ENCODE peak calls at places on chromosomes 4 and X, in six cellular contexts. One of them, this sample, is unnamed.

GRCh38 chr4:88027611-88028608 is 20.5 kb downstream of the PKD2 start:
- DNase-seq in neural progenitor cell: no peak
- DNase-seq in GM12878: no peak
- DNase-seq in sigmoid colon: no peak
- DNase-seq in cardiac muscle cell: no peak
- DNase-seq in suprapubic skin: no peak
- DNase-seq in this sample: no peak

GRCh38 chr4:24831637-24832036 is 36.3 kb downstream of the SOD3 start:
- DNase-seq in sigmoid colon: no peak
- DNase-seq in neural progenitor cell: no peak
- DNase-seq in GM12878: no peak
- DNase-seq in cardiac muscle cell: no peak
- DNase-seq in suprapubic skin: no peak
- DNase-seq in this sample: no peak

GRCh38 chr4:159673221-159673620 is 570.3 kb downstream of the RAPGEF2 start:
- DNase-seq in GM12878: no peak
- DNase-seq in suprapubic skin: no peak
- DNase-seq in sigmoid colon: no peak
- DNase-seq in neural progenitor cell: no peak
- DNase-seq in cardiac muscle cell: no peak
- DNase-seq in this sample: no peak

GRCh38 chr4:16029329-16029728 is 54.5 kb downstream of the PROM1 start:
- DNase-seq in cardiac muscle cell: peak; percentile 49
- DNase-seq in neural progenitor cell: no peak
- DNase-seq in sigmoid colon: no peak
- DNase-seq in GM12878: no peak
- DNase-seq in suprapubic skin: no peak
- DNase-seq in this sample: no peak

GRCh38 chrX:102711872-102712215 is 404 bp upstream of the GPRASP2 start:
- DNase-seq in cardiac muscle cell: peak; percentile 3
- DNase-seq in suprapubic skin: no peak
- DNase-seq in neural progenitor cell: no peak
- DNase-seq in sigmoid colon: no peak
- DNase-seq in GM12878: no peak
- DNase-seq in this sample: no peak

GRCh38 chr4:133464311-133464710 is 315.2 kb downstream of the PCDH10 start:
- DNase-seq in neural progenitor cell: no peak
- DNase-seq in suprapubic skin: no peak
- DNase-seq in cardiac muscle cell: no peak
- DNase-seq in sigmoid colon: no peak
- DNase-seq in GM12878: no peak
- DNase-seq in this sample: no peak

GRCh38 chr4:4922441-4922840 is 63.0 kb downstream of the MSX1 start:
- DNase-seq in GM12878: no peak
- DNase-seq in cardiac muscle cell: no peak
- DNase-seq in suprapubic skin: no peak
- DNase-seq in neural progenitor cell: no peak
- DNase-seq in sigmoid colon: no peak
- DNase-seq in this sample: no peak

GRCh38 chr4:29711226-29711625 is 1008.9 kb upstream of the PCDH7 start:
- DNase-seq in neural progenitor cell: no peak
- DNase-seq in sigmoid colon: no peak
- DNase-seq in suprapubic skin: no peak
- DNase-seq in GM12878: no peak
- DNase-seq in cardiac muscle cell: no peak
- DNase-seq in this sample: no peak

GRCh38 chrX:154712781-154713391 is 38.0 kb downstream of the GAB3 start:
- DNase-seq in cardiac muscle cell: no peak
- DNase-seq in GM12878: peak; percentile 68
- DNase-seq in neural progenitor cell: no peak
- DNase-seq in suprapubic skin: no peak
- DNase-seq in sigmoid colon: no peak
- DNase-seq in this sample: no peak

GRCh38 chr4:184825394-184826314 is at the start of gene ACSL1:
- DNase-seq in neural progenitor cell: peak; percentile 93
- DNase-seq in suprapubic skin: peak; percentile 85
- DNase-seq in cardiac muscle cell: peak; percentile 92
- DNase-seq in GM12878: no peak
- DNase-seq in sigmoid colon: peak; percentile 90
- DNase-seq in this sample: peak; percentile 72

GRCh38 chr4:55768291-55768690 is 51.3 kb upstream of the EXOC1L start:
- DNase-seq in GM12878: no peak
- DNase-seq in sigmoid colon: no peak
- DNase-seq in suprapubic skin: no peak
- DNase-seq in cardiac muscle cell: no peak
- DNase-seq in neural progenitor cell: peak; percentile 70
- DNase-seq in this sample: no peak

GRCh38 chr4:166422475-166422874 is 549.4 kb downstream of the TLL1 start:
- DNase-seq in suprapubic skin: no peak
- DNase-seq in neural progenitor cell: no peak
- DNase-seq in sigmoid colon: no peak
- DNase-seq in GM12878: no peak
- DNase-seq in cardiac muscle cell: no peak
- DNase-seq in this sample: no peak
- H3K27ac ChIP-seq in suprapubic skin: no peak overlapping the region
- H3K27ac ChIP-seq in neural progenitor cell: no peak overlapping the region
- H3K27ac ChIP-seq in sigmoid colon: no peak overlapping the region
- H3K27ac ChIP-seq in GM12878: no peak overlapping the region
- H3K27ac ChIP-seq in cardiac muscle cell: no peak overlapping the region
- H3K27ac ChIP-seq in this sample: no peak overlapping the region

DNA sequence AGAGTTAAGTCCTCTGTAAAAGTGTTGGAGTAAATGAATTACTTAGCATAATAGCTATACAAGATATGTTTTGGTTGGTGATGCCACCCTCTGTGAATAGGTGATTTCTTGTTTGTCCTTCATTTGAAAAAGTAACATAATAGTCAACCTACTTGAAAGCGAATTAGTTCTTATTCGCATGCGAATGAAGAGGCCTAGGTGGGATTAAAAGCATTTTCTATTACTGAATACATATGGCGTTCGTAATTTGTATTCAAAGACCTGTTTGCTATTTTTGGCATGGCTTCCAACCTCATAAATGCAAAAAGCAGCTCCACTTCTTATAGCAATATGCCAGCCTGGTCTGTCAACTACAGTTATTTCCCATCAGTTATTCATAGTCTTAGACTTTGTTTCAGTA is 261.2 kb downstream of the TENM3 start:
- DNase-seq in GM12878: no peak
- DNase-seq in neural progenitor cell: no peak
- DNase-seq in cardiac muscle cell: no peak
- DNase-seq in sigmoid colon: no peak
- DNase-seq in suprapubic skin: no peak
- DNase-seq in this sample: no peak
- H3K4me1 ChIP-seq in GM12878: no peaks in the 10 kb centered on the region
- H3K4me1 ChIP-seq in neural progenitor cell: peaks cover 48% of the 10 kb centered on the region
- H3K4me1 ChIP-seq in cardiac muscle cell: no peaks in the 10 kb centered on the region
- H3K4me1 ChIP-seq in sigmoid colon: no peaks in the 10 kb centered on the region
- H3K4me1 ChIP-seq in suprapubic skin: no peaks in the 10 kb centered on the region
- H3K4me1 ChIP-seq in this sample: no peaks in the 10 kb centered on the region

GRCh38 chrX:40174594-40175415 is 77.0 kb upstream of the BCOR start:
- DNase-seq in neural progenitor cell: peak; percentile 78
- DNase-seq in GM12878: no peak
- DNase-seq in suprapubic skin: peak; percentile 70
- DNase-seq in sigmoid colon: peak; percentile 78
- DNase-seq in cardiac muscle cell: peak; percentile 82
- DNase-seq in this sample: no peak
- TF ChIP-seq CTCF in neural progenitor cell: peak; percentile 25
- TF ChIP-seq CTCF in GM12878: no peak
- TF ChIP-seq CTCF in suprapubic skin: no peak
- TF ChIP-seq CTCF in sigmoid colon: no peak
- TF ChIP-seq CTCF in cardiac muscle cell: no peak
- TF ChIP-seq CTCF in this sample: no peak

DNA sequence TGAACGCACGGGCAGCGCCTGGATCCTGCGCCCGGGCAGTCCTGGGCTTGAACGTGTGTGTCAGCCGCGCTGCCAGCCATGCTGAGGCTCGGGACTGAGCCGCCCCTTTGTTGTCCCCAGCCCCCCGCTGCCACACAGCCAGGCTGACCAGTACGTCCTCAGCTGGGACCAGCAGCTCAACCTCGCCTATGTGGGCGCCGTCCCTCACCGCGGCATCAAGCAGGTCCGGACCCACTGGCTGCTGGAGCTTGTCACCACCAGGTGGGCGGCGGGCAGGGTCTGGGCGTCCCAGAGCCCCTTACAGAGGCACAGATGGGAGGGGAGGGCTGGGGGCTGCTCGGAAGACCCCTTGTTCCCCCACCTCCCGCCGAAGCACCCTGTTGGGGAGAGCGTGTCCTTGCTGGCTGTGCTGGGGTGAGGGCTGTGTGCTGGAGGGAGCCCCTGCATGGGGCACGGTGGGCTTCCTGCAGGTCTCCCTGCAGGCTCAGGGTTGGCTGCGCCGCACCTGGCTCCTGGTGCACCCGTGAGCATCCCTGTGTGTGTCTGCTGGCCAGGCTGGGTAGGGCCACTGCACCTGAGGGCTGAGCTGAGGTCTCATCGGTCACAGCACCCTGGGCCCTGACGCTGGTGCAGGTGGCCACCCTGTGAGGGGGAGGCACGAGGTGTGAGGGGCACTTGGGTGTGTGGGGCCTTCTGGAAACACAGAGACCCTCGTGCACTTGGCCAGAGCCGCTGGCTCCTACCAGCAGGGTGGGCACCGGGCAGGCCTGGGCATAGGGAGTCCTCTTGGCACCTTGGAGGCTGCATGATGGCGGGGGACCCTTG is 1.1 kb downstream of the IDUA start:
- DNase-seq in sigmoid colon: no peak
- DNase-seq in cardiac muscle cell: no peak
- DNase-seq in suprapubic skin: no peak
- DNase-seq in GM12878: no peak
- DNase-seq in neural progenitor cell: no peak
- DNase-seq in this sample: no peak
- H3K27ac ChIP-seq in sigmoid colon: peak overlapping the region; percentile 63
- H3K27ac ChIP-seq in cardiac muscle cell: no peak overlapping the region
- H3K27ac ChIP-seq in suprapubic skin: no peak overlapping the region
- H3K27ac ChIP-seq in GM12878: no peak overlapping the region
- H3K27ac ChIP-seq in neural progenitor cell: no peak overlapping the region
- H3K27ac ChIP-seq in this sample: peak overlapping the region; percentile 60

DNA sequence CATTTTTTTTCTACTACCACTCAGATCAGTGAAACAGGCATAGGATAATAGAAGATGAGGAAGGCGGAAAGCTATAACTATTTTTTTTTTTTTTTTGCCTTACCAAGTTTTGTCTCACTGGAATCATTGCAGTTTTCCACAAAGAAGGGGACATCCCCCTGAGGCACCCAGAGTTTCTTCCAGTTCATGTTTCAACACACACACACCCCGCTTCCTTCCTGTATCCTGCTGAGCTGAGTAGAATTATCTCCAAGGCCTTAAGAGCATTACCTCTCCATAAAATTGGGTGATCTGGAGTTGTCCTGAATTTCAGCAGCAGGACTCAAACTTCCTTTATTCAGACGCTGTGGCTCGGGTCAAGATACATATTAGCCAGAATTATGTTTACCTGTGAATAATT is 111.9 kb downstream of the PALLD start:
- DNase-seq in sigmoid colon: no peak
- DNase-seq in neural progenitor cell: no peak
- DNase-seq in cardiac muscle cell: no peak
- DNase-seq in suprapubic skin: no peak
- DNase-seq in GM12878: no peak
- DNase-seq in this sample: no peak
- H3K4me1 ChIP-seq in sigmoid colon: peaks cover 22% of the 10 kb centered on the region
- H3K4me1 ChIP-seq in neural progenitor cell: peaks cover 30% of the 10 kb centered on the region
- H3K4me1 ChIP-seq in cardiac muscle cell: peaks cover 28% of the 10 kb centered on the region
- H3K4me1 ChIP-seq in suprapubic skin: peaks cover 15% of the 10 kb centered on the region
- H3K4me1 ChIP-seq in GM12878: no peaks in the 10 kb centered on the region
- H3K4me1 ChIP-seq in this sample: no peaks in the 10 kb centered on the region